ENCODE peak calls at places on chromosomes 16 and 17, in nine cellular contexts. D is dorsolateral prefrontal cortex; N is ascending aorta; K is PC-9; F is gastrocnemius medialis; B is fibroblast of villous mesenchyme; V is CD8-positive, alpha-beta T cell; W is IMR-90; M is GM23338. E is an unnamed sample.

GRCh38 chr17:17366941-17367885 is 64.0 kb downstream of the NT5M start:
- DNase-seq in D (no peak), N (no peak), K (no peak), F (no peak), B (no peak), V (no peak), W (no peak), M (no peak), E (no peak)

GRCh38 chr17:49993423-49994037 is 1.5 kb downstream of the DLX3 start:
- DNase-seq in D (no peak), N (no peak), K (no peak), F (no peak), B (no peak), V (no peak), W (no peak), M (peak; percentile 88), E (peak; percentile 30)

GRCh38 chr16:76535-77272 is 1.3 kb upstream of the MPG start:
- DNase-seq in D (no peak), N (peak; percentile 92), K (peak; percentile 40), F (peak; percentile 75), B (peak; percentile 93), V (no peak), W (peak; percentile 95), M (no peak), E (no peak)

GRCh38 chr17:81484195-81484979 is 28.2 kb downstream of the ACTG1 start:
- DNase-seq in D (peak; percentile 83), N (peak; percentile 93), K (no peak), F (peak; percentile 84), B (peak; percentile 77), V (peak; percentile 85), W (peak; percentile 71), M (peak; percentile 92), E (peak; percentile 93)

GRCh38 chr16:51392651-51393187 is 241.6 kb upstream of the SALL1 start:
- DNase-seq in D (no peak), N (no peak), K (no peak), F (peak; percentile 20), B (peak; percentile 75), V (no peak), W (peak; percentile 85), M (peak; percentile 52), E (no peak)

GRCh38 chr16:4182581-4183257 is 59.2 kb downstream of the SRL start:
- DNase-seq in D (no peak), N (no peak), K (no peak), F (no peak), B (no peak), V (no peak), W (no peak), M (no peak), E (peak; percentile 88)

GRCh38 chr16:70252355-70252988 is 732 bp upstream of the EXOSC6 start:
- DNase-seq in D (no peak), N (no peak), K (no peak), F (no peak), B (peak; percentile 12), V (no peak), W (peak; percentile 11), M (peak; percentile 79), E (no peak)

GRCh38 chr16:30637952-30638351 is 12.8 kb upstream of the PRR14 start:
- DNase-seq in D (no peak), N (no peak), K (peak; percentile 67), F (no peak), B (peak; percentile 53), V (no peak), W (peak; percentile 51), M (peak; percentile 67), E (peak; percentile 58)

GRCh38 chr17:81046131-81046769 is 11.3 kb downstream of the BAIAP2 start:
- DNase-seq in D (no peak), N (no peak), K (no peak), F (no peak), B (no peak), V (no peak), W (no peak), M (no peak), E (no peak)

GRCh38 chr17:21089145-21089544 is 37.6 kb upstream of the DHRS7B start:
- DNase-seq in D (no peak), N (no peak), K (no peak), F (no peak), B (peak; percentile 76), V (no peak), W (no peak), M (no peak), E (no peak)

GRCh38 chr17:80198144-80198661 is 21.9 kb downstream of the SGSH start:
- DNase-seq in D (no peak), N (no peak), K (no peak), F (peak; percentile 38), B (peak; percentile 17), V (no peak), W (no peak), M (peak; percentile 58), E (no peak)

DNA sequence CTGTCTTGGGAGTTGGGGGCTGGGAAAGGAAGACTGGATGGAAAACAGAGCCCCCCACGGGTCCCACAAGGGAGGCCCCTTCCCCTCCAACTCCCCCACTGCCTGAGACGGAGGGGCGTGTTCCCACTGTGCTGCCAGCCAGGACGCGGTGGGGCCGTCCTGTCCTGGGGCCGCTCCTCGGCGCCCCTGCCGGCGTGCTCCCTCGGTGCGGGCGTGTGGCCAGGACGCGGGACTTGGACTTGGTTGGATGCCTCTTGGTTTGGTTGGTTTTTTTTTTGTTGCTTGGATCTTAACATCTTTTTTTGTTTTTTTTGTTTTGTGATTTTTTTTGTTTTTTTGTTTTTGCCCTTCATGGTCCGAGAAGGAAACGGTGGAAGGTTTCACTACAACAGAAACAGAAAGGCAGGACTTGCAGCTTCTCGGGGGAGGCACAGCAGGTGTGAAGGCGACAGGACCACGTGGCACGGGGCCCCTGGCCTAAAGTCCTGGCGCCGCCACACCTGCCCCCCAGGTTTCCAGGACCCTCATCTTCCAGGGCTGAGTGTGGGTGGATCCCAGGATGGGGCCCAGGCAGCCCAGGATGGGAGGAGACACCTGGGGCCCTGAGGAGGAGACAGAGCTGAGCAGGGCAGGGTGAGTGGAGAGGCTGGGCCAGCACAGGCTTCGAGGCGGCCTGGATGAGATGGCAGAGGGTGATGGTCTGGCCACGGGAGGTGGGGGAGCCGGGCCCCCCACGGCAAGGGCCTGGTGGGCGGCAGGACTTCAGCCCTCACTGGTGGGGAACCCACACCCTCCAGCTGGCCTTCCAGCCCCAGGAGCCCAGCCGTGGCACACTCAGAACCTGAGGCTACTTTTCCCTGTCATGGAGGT is 16.1 kb downstream of the ENGASE start:
- DNase-seq in D (no peak), N (no peak), K (no peak), F (no peak), B (peak; percentile 10), V (no peak), W (no peak), M (peak; percentile 68), E (peak; percentile 31)
- TF ChIP-seq CTCF in D (no peak), N (no peak), K (no peak), F (peak; percentile 39), B (peak; percentile 53), V (no peak), W (peak; percentile 17), M (peak; percentile 36), E (no peak)

DNA sequence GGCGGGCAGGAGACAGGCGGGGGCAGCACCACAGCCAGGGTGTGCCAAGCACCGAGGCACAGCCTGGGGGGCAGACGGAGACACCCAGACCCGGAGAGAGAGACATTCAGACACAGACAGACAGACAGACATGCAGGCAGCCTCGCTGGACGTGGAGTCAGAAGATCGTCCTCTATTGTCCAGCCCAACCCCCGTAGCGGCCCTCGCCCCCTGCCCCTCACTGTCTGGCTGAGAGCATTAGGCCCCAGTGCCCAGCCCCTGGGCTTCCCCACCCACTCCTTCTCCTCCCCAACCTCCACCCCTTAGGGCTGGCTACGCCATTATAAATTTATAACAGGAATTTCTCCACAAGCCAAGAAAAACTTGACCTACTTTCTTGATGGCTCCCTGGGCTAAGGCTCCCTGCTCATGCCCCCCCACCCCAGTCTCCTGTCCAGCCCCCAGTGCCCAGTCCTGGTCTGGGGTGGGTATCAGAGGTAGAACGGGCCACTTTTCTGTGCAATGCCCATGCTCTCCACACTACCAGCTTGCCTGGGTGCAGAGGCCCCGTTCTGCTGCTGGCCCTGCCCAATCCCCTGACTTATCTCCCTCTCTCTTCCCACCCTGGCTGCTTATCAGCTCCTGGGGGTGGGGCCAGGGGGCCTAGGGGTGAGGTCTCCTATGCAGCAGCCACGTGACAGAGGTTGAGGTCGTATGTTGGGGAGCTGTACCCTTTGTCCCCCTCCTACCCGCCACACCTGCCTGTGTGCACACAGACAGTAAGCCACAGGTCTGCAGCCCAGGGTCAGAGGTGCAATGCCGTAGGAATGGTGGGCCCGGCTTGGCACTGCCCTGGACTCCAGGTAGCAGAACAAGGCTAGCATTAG is 9.9 kb downstream of the THRA start:
- DNase-seq in D (no peak), N (no peak), K (no peak), F (no peak), B (no peak), V (no peak), W (no peak), M (no peak), E (no peak)
- H3K4me3 ChIP-seq in D (peak overlapping the region; percentile 50), N (peak overlapping the region; percentile 51), K (no peak overlapping the region), F (peak overlapping the region; percentile 50), B (no peak overlapping the region), V (no peak overlapping the region), W (no peak overlapping the region), M (no peak overlapping the region), E (no peak overlapping the region)

GRCh38 chr17:19332371-19333131 is 30.0 kb downstream of the B9D1 start:
- DNase-seq in D (no peak), N (peak; percentile 60), K (no peak), F (no peak), B (no peak), V (no peak), W (no peak), M (no peak), E (no peak)

GRCh38 chr17:19331553-19332245 is 30.8 kb downstream of the B9D1 start:
- DNase-seq in D (peak; percentile 7), N (no peak), K (no peak), F (no peak), B (peak; percentile 16), V (no peak), W (peak; percentile 22), M (no peak), E (no peak)

GRCh38 chr17:19329839-19330238 is 32.7 kb downstream of the B9D1 start:
- DNase-seq in D (no peak), N (peak; percentile 53), K (no peak), F (no peak), B (no peak), V (no peak), W (no peak), M (no peak), E (no peak)

GRCh38 chr17:19330271-19330670 is 32.3 kb downstream of the B9D1 start:
- DNase-seq in D (no peak), N (peak; percentile 40), K (no peak), F (no peak), B (no peak), V (no peak), W (no peak), M (no peak), E (no peak)

DNA sequence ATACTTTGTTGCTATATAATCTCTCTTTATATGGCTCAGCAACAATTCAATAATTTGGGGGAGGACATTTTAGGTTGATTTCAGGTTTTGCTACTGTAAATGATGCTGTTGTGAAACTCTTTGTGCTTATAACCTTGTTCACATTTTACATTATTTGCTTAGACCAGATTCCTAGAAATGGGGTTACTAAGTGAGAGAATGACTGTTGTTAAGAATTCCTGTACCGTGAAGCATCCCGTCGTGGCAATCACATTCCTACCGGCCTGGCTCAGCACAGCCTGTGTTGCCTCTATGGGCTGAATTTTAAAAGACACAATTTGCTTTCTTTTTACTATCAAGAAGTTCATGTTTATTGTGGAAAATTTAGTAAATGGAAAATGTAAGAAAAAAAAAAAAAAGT is 31.4 kb downstream of the B9D1 start:
- DNase-seq in D (peak; percentile 8), N (no peak), K (peak; percentile 52), F (no peak), B (peak; percentile 78), V (no peak), W (peak; percentile 92), M (no peak), E (no peak)
- TF ChIP-seq CTCF in D (no peak), N (no peak), K (no peak), F (no peak), B (no peak), V (no peak), W (peak; percentile 11), M (no peak), E (no peak)

GRCh38 chr17:69501591-69502468 is 87.3 kb downstream of the MAP2K6 start:
- DNase-seq in D (peak; percentile 64), N (peak; percentile 62), K (no peak), F (peak; percentile 70), B (peak; percentile 83), V (no peak), W (peak; percentile 90), M (peak; percentile 63), E (peak; percentile 18)
- H3K4me3 ChIP-seq in D (peak overlapping the region; percentile 35), N (peak overlapping the region; percentile 40), K (no peak overlapping the region), F (peak overlapping the region; percentile 51), B (peak overlapping the region; percentile 37), V (no peak overlapping the region), W (peak overlapping the region; percentile 2), M (peak overlapping the region; percentile 22), E (no peak overlapping the region)

E was measured in GM12865.